ENCODE peak calls at places on chromosomes 7 and 10, in five cellular contexts. U is testis; J is PC-9; O is CD4-positive, CD25-positive, alpha-beta regulatory T cell; K is IMR-90. G is an unnamed sample.

GRCh38 chr10:102120142-102120986 is at the start of gene LDB1:
- DNase-seq in U (peak; percentile 85), J (peak; percentile 43), O (peak; percentile 65), K (peak; percentile 77), G (peak; percentile 50)

GRCh38 chr7:22443370-22444180 is 56.4 kb downstream of the STEAP1B start:
- DNase-seq in O (no peak), K (peak; percentile 35), U (no peak), J (peak; percentile 88), G (no peak)

GRCh38 chr7:94043299-94043698 is 39.1 kb upstream of the BET1 start:
- DNase-seq in J (peak; percentile 54), U (no peak), O (no peak), K (peak; percentile 69), G (no peak)

GRCh38 chr7:122919643-122920181 is 33.5 kb upstream of the CADPS2 start:
- DNase-seq in K (no peak), J (peak; percentile 90), O (no peak), U (no peak), G (no peak)

GRCh38 chr7:2527505-2528464 is 8.2 kb downstream of the LFNG start:
- DNase-seq in O (peak; percentile 61), U (no peak), J (peak; percentile 82), K (peak; percentile 66), G (no peak)

GRCh38 chr7:1354661-1355567 is 104.4 kb downstream of the MICALL2 start:
- DNase-seq in U (no peak), O (no peak), K (no peak), J (no peak), G (no peak)

GRCh38 chr7:46819819-46820218 is 762.1 kb downstream of the TNS3 start:
- DNase-seq in O (no peak), U (no peak), K (no peak), J (no peak), G (no peak)

GRCh38 chr7:3032256-3032655 is 11.4 kb downstream of the CARD11 start:
- DNase-seq in K (no peak), J (no peak), O (no peak), U (no peak), G (no peak)

GRCh38 chr7:140231779-140232491 is 55.2 kb upstream of the KDM7A start:
- DNase-seq in U (no peak), O (no peak), J (peak; percentile 75), K (no peak), G (no peak)

GRCh38 chr7:1474736-1475135 is 15.5 kb upstream of the MICALL2 start:
- DNase-seq in U (no peak), K (peak; percentile 52), J (no peak), O (no peak), G (no peak)

GRCh38 chr7:32163141-32163806 is 93.1 kb upstream of the PDE1C start:
- DNase-seq in U (no peak), J (no peak), K (peak; percentile 85), O (no peak), G (no peak)

GRCh38 chr10:44627591-44628354 is 242.9 kb upstream of the CXCL12 start:
- DNase-seq in O (no peak), K (peak; percentile 68), U (no peak), J (no peak), G (no peak)

GRCh38 chr7:26863504-26864308 is 684 bp downstream of the SKAP2 start:
- DNase-seq in J (peak; percentile 48), K (peak; percentile 52), U (no peak), O (no peak), G (no peak)

GRCh38 chr10:112246-112645 is 23.0 kb upstream of the ZMYND11 start:
- DNase-seq in U (no peak), O (no peak), K (peak; percentile 10), J (peak; percentile 91), G (no peak)

GRCh38 chr7:23247602-23248335 is 1.2 kb downstream of the GPNMB start:
- DNase-seq in U (peak; percentile 28), K (no peak), O (no peak), J (no peak), G (no peak)

GRCh38 chr7:1623810-1624209 is 46.3 kb upstream of the ELFN1 start:
- DNase-seq in U (no peak), O (no peak), J (no peak), K (no peak), G (no peak)

GRCh38 chr10:43958964-43959363 is 310.3 kb upstream of the ZNF32 start:
- DNase-seq in K (no peak), O (no peak), U (no peak), J (no peak), G (no peak)

GRCh38 chr7:47422631-47423030 is 159.3 kb downstream of the TNS3 start:
- DNase-seq in U (no peak), J (no peak), O (no peak), K (peak; percentile 52), G (no peak)

GRCh38 chr7:25083201-25083600 is 41.9 kb downstream of the CYCS start:
- DNase-seq in U (no peak), O (no peak), J (no peak), K (peak; percentile 53), G (no peak)

GRCh38 chr10:778626-779330 is 89.3 kb upstream of the DIP2C start:
- DNase-seq in J (no peak), O (no peak), U (no peak), K (peak; percentile 28), G (no peak)

GRCh38 chr7:55254596-55255500 is 110.3 kb upstream of the LANCL2 start:
- DNase-seq in K (peak; percentile 67), J (peak; percentile 63), U (peak; percentile 90), O (peak; percentile 22), G (peak; percentile 59)

GRCh38 chr10:110074986-110075664 is 67.3 kb downstream of the ADD3 start:
- DNase-seq in U (no peak), K (peak; percentile 94), J (peak; percentile 38), O (no peak), G (no peak)

GRCh38 chr10:87860156-87860795 is 3.1 kb downstream of the KLLN start:
- DNase-seq in O (peak; percentile 10), J (peak; percentile 47), U (peak; percentile 57), K (peak; percentile 69), G (no peak)

GRCh38 chr7:49294611-49295010 is 370.3 kb downstream of the CDC14C start:
- DNase-seq in U (no peak), O (no peak), J (no peak), K (no peak), G (no peak)
- H3K9me3 ChIP-seq in U (no peaks in the 10 kb centered on the region), O (no peaks in the 10 kb centered on the region), J (no peaks in the 10 kb centered on the region), K (peaks cover 9% of the 10 kb centered on the region), G (no peaks in the 10 kb centered on the region)

DNA sequence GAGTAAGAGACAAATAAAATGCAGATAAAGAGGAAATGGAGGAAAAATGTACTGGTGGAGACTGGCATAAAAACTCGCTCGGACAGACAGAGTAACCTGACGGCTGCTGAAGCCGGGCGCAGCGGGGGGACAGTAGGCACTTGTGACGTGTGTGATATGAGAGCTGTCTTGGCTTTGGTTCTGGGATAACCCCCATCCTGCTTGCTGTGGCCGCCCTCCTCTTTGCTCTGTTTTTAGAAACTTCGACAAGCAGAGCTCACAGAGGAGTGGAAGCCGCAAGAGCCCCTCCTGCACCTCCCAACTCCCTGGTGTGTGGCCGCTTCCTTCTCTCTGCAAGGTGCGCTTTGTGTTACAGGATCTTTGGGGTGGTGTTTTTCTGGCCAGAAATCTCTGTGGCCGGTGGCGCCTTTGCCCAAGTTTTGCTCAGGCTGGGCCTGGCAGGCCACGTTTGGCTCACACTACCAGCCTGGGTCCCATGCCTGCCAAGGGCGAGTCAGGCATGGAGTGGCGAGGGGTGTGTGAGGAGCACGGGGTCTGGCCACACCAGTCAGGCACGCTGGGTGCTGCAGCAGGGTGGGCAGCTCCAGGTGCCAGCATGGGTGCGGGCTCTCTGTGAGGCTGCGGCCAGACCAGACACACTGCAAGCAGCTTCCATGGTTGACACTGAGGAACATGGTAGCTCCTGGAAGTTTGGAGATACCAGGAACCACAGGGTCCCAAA is 268.0 kb downstream of the DNAJB6 start:
- DNase-seq in U (no peak), J (no peak), O (no peak), K (no peak), G (no peak)
- H3K9me3 ChIP-seq in U (no peaks in the 10 kb centered on the region), J (no peaks in the 10 kb centered on the region), O (no peaks in the 10 kb centered on the region), K (peaks cover 47% of the 10 kb centered on the region), G (no peaks in the 10 kb centered on the region)

DNA sequence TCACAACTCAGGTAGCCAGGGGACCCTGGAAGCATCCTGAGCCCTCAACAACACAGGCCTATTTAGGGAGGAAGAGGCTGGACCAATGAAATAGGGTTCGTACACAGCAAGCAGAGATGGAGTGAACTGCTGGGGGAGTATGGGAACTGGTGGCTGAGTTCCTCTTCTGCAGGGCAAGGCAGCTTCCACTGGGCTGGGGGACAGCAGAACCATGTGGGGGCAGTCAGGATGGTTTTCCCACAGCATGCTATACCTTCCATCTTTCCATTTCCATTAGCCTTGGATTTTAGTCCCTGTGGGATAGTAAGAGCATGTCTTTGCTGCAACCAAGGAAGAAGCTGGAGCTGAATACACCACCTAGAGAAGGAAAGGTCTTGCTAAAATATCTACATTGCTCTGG is 370.6 kb downstream of the CCSER2 start:
- DNase-seq in K (no peak), U (no peak), J (no peak), O (no peak), G (no peak)
- H3K9me3 ChIP-seq in K (peaks cover 6% of the 10 kb centered on the region), U (no peaks in the 10 kb centered on the region), J (no peaks in the 10 kb centered on the region), O (no peaks in the 10 kb centered on the region), G (no peaks in the 10 kb centered on the region)

GRCh38 chr7:157870644-157871290 is 534.0 kb downstream of the DNAJB6 start:
- DNase-seq in O (no peak), J (no peak), U (no peak), K (no peak), G (no peak)
- H3K9me3 ChIP-seq in O (no peaks in the 10 kb centered on the region), J (no peaks in the 10 kb centered on the region), U (no peaks in the 10 kb centered on the region), K (peaks cover 55% of the 10 kb centered on the region), G (no peaks in the 10 kb centered on the region)

GRCh38 chr7:135389971-135390370 is 119.9 kb downstream of the CNOT4 start:
- DNase-seq in J (no peak), K (no peak), O (no peak), U (peak; percentile 45), G (no peak)
- H3K9me3 ChIP-seq in J (no peaks in the 10 kb centered on the region), K (no peaks in the 10 kb centered on the region), O (no peaks in the 10 kb centered on the region), U (no peaks in the 10 kb centered on the region), G (no peaks in the 10 kb centered on the region)

GRCh38 chr7:157843336-157844140 is 506.7 kb downstream of the DNAJB6 start:
- DNase-seq in U (no peak), O (no peak), J (no peak), K (no peak), G (no peak)
- H3K9me3 ChIP-seq in U (no peaks in the 10 kb centered on the region), O (no peaks in the 10 kb centered on the region), J (no peaks in the 10 kb centered on the region), K (peaks cover 51% of the 10 kb centered on the region), G (no peaks in the 10 kb centered on the region)

DNA sequence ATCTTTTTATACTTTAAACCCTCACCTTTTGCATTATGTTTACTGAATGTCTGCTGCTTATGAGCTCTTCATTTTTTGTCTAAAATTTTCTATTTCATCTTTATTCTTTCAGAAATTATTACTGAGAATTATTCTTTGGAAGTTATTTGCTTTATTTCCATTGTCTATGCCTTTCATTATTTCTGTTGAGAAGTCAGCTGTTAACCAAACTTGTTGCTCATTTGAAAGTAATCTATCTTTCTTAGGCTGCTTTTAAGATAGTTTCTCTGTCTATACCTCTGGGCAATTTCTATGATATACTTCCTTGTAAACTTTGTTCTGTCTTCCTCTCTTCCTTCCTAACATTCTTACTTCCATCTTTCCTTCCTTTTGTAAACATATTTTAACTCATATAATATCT is 1165.9 kb upstream of the CELF2 start:
- DNase-seq in O (no peak), K (no peak), U (no peak), J (no peak), G (no peak)
- H3K9me3 ChIP-seq in O (peaks cover 3% of the 10 kb centered on the region), K (peaks cover 2% of the 10 kb centered on the region), U (no peaks in the 10 kb centered on the region), J (no peaks in the 10 kb centered on the region), G (no peaks in the 10 kb centered on the region)

DNA sequence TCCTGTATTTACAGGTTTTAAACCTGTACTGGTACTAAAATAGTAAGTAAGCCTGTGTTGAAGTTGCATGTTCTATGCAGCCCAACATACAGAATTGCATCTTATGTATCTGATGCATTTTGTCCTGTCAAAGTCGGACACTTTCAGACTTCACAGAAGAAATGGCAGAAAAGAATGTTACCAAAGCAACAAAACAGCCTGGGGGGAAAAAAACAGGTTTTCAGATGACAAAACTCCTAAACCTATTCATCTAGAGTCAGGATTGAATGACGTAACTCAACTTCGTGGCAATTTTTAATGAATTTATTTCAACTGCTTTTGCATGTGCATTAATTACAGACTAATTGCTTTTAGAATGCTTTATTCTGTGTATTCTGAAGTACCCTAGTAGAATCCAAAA is 28.4 kb downstream of the CYTH3 start:
- DNase-seq in K (no peak), O (no peak), U (no peak), J (no peak), G (no peak)
- H3K9me3 ChIP-seq in K (no peaks in the 10 kb centered on the region), O (no peaks in the 10 kb centered on the region), U (no peaks in the 10 kb centered on the region), J (peaks cover 2% of the 10 kb centered on the region), G (no peaks in the 10 kb centered on the region)